ENCODE peak calls at places on chromosomes 5 and 9, in nine cellular contexts. C, S, Y, V, I, A, X, N and B are unnamed samples.

GRCh38 chr9:109447329-109448076 is 50.6 kb downstream of the PTPN3 start:
- DNase-seq in I (no peak), Y (no peak), N (no peak), A (no peak), X (no peak), S (no peak), V (no peak), C (no peak), B (no peak)

GRCh38 chr5:158233735-158234322 is 374.9 kb upstream of the CLINT1 start:
- DNase-seq in A (no peak), Y (no peak), I (no peak), S (no peak), C (peak), V (no peak), X (no peak), N (no peak), B (no peak)

GRCh38 chr5:158498959-158499679 is 600.6 kb downstream of the EBF1 start:
- DNase-seq in N (no peak), S (no peak), X (no peak), I (no peak), V (no peak), Y (no peak), A (no peak), C (no peak), B (no peak)

GRCh38 chr9:130450344-130451003 is 5.7 kb downstream of the ASS1 start:
- DNase-seq in C (no peak), V (no peak), I (no peak), S (no peak), X (peak), Y (no peak), N (no peak), A (peak), B (no peak)

GRCh38 chr5:74336286-74336685 is 304.2 kb downstream of the ENC1 start:
- DNase-seq in I (no peak), N (no peak), C (no peak), X (peak), Y (peak), A (peak), S (no peak), V (no peak), B (peak)

GRCh38 chr9:77648458-77649108 is 461 bp upstream of the GNA14 start:
- DNase-seq in X (peak), Y (peak), S (no peak), C (peak), N (peak), A (peak), V (peak), I (peak), B (peak)

GRCh38 chr5:139272471-139273321 is 20.8 kb upstream of the MATR3 start:
- DNase-seq in V (peak), A (no peak), X (no peak), N (peak), C (peak), I (no peak), Y (no peak), S (no peak), B (no peak)

GRCh38 chr9:107425110-107426025 is 64.2 kb downstream of the KLF4 start:
- DNase-seq in X (peak), Y (peak), S (peak), A (peak), V (no peak), N (peak), I (peak), C (peak), B (peak)

GRCh38 chr9:489198-490197 is 274.8 kb downstream of the DOCK8 start:
- DNase-seq in C (no peak), S (no peak), X (no peak), Y (no peak), V (peak), I (no peak), A (no peak), N (no peak), B (no peak)

GRCh38 chr9:4665357-4665756 is 923 bp downstream of the SPATA6L start:
- DNase-seq in A (no peak), S (no peak), C (no peak), Y (no peak), N (peak), I (no peak), X (no peak), V (peak), B (no peak)

GRCh38 chr5:460413-460700 is 17.4 kb downstream of the EXOC3 start:
- DNase-seq in Y (no peak), A (no peak), C (no peak), N (no peak), S (no peak), V (no peak), I (no peak), X (no peak), B (peak)

GRCh38 chr9:125361837-125362531 is 100.4 kb downstream of the GAPVD1 start:
- DNase-seq in X (peak), Y (peak), C (peak), A (peak), S (no peak), I (no peak), N (peak), V (no peak), B (peak)

GRCh38 chr9:126957687-126958053 is 43.1 kb downstream of the RALGPS1 start:
- DNase-seq in I (no peak), Y (no peak), N (peak), V (no peak), S (no peak), X (no peak), C (peak), A (no peak), B (no peak)

GRCh38 chr5:53360811-53361210 is 119.6 kb upstream of the FST start:
- DNase-seq in C (peak), I (no peak), V (no peak), X (no peak), Y (no peak), N (peak), S (no peak), A (no peak), B (no peak)

GRCh38 chr5:66861402-66861801 is 265.2 kb downstream of the MAST4 start:
- DNase-seq in S (no peak), I (no peak), Y (no peak), A (no peak), C (no peak), V (no peak), N (no peak), X (no peak), B (no peak)

GRCh38 chr9:129894106-129894823 is 59.0 kb downstream of the USP20 start:
- DNase-seq in C (no peak), A (no peak), N (no peak), Y (no peak), X (no peak), I (no peak), S (no peak), V (no peak), B (no peak)

GRCh38 chr9:23278566-23278965 is 547.5 kb downstream of the ELAVL2 start:
- DNase-seq in N (no peak), Y (no peak), V (no peak), X (no peak), I (no peak), C (no peak), A (no peak), S (no peak), B (no peak)

GRCh38 chr5:180212363-180213255 is 3.6 kb upstream of the RASGEF1C start:
- DNase-seq in A (no peak), Y (no peak), S (no peak), I (no peak), C (no peak), X (no peak), N (peak), V (no peak), B (no peak)